ENCODE peak calls at places on chromosomes 12 and 14, in seven cellular contexts. X is body of pancreas, K is Peyer's patch, Z is testis, D is uterus, B is HCT116, Q is endothelial cell of umbilical vein. C is an unnamed sample.
A peak's percentile ranks its signal among the peaks of the same experiment; 100 is the strongest.

GRCh38 chr12:95674631-95675030 is 115.9 kb downstream of the NTN4 start:
- DNase-seq in Z (no peak), X (peak; percentile 42), Q (peak; percentile 87), K (no peak), D (no peak), B (no peak), C (no peak)

GRCh38 chr12:90250766-90251165 is 542.1 kb upstream of the ATP2B1 start:
- DNase-seq in Q (peak; percentile 47), X (peak; percentile 11), B (no peak), Z (peak; percentile 19), K (no peak), D (no peak), C (peak; percentile 43)

GRCh38 chr12:99386907-99387306 is 260.6 kb upstream of the GARIN6 start:
- DNase-seq in K (no peak), Q (no peak), D (no peak), Z (no peak), B (peak; percentile 28), X (no peak), C (no peak)

GRCh38 chr14:96274122-96274910 is 18.3 kb downstream of the BDKRB1 start:
- DNase-seq in B (no peak), X (no peak), Z (no peak), K (no peak), D (no peak), Q (no peak), C (no peak)

GRCh38 chr12:30694971-30695326 is 720 bp downstream of the IPO8 start:
- DNase-seq in B (peak; percentile 21), X (peak; percentile 58), Z (peak; percentile 57), D (peak; percentile 31), Q (peak; percentile 61), K (peak; percentile 61), C (no peak)

GRCh38 chr12:109760930-109761630 is 47.5 kb downstream of the FAM222A start:
- DNase-seq in Q (no peak), Z (no peak), B (no peak), X (peak; percentile 14), D (no peak), K (peak; percentile 40), C (no peak)

GRCh38 chr12:69828897-69829296 is 3.9 kb downstream of the MYRFL start:
- DNase-seq in Z (no peak), K (no peak), D (no peak), B (no peak), X (no peak), Q (no peak), C (no peak)

GRCh38 chr12:121713257-121714155 is 954 bp downstream of the TMEM120B start:
- DNase-seq in X (peak; percentile 17), K (no peak), Z (peak; percentile 30), D (peak; percentile 49), Q (no peak), B (no peak), C (peak; percentile 15)

GRCh38 chr14:99674064-99674650 is 9.9 kb upstream of the CYP46A1 start:
- DNase-seq in Q (no peak), X (no peak), K (no peak), Z (no peak), D (no peak), B (no peak), C (no peak)

GRCh38 chr12:90028620-90029051 is 320.0 kb upstream of the ATP2B1 start:
- DNase-seq in X (no peak), B (no peak), D (no peak), Z (no peak), K (no peak), Q (peak; percentile 69), C (no peak)

GRCh38 chr12:32753605-32754004 is 2.1 kb downstream of the YARS2 start:
- DNase-seq in D (no peak), B (no peak), Q (no peak), Z (no peak), X (no peak), K (no peak), C (no peak)

GRCh38 chr14:67623114-67623513 is 3.4 kb downstream of the ARG2 start:
- DNase-seq in K (no peak), B (no peak), Q (peak; percentile 83), X (no peak), D (no peak), Z (no peak), C (no peak)

GRCh38 chr14:24674204-24674970 is 40.4 kb upstream of the GZMB start:
- DNase-seq in Z (no peak), D (no peak), X (no peak), K (peak; percentile 77), Q (no peak), B (no peak), C (no peak)

GRCh38 chr12:905273-906076 is 44.0 kb downstream of the RAD52 start:
- DNase-seq in K (no peak), X (no peak), Z (no peak), D (no peak), Q (no peak), B (no peak), C (no peak)

GRCh38 chr14:101352567-101352966 is 208.7 kb upstream of the DIO3 start:
- DNase-seq in Q (no peak), D (peak; percentile 6), K (peak; percentile 2), X (no peak), Z (no peak), B (no peak), C (no peak)

GRCh38 chr12:40870981-40871380 is 178.7 kb downstream of the CNTN1 start:
- DNase-seq in X (no peak), Z (no peak), K (no peak), Q (no peak), D (no peak), B (no peak), C (no peak)

GRCh38 chr14:58060898-58061297 is 91.1 kb downstream of the ARMH4 start:
- DNase-seq in Q (no peak), D (no peak), Z (no peak), X (no peak), B (no peak), K (no peak), C (no peak)

GRCh38 chr12:41521872-41522379 is 333.8 kb downstream of the PDZRN4 start:
- DNase-seq in K (no peak), Z (no peak), B (no peak), Q (peak; percentile 92), X (no peak), D (no peak), C (no peak)

GRCh38 chr12:1966561-1967211 is 37.6 kb downstream of the DCP1B start:
- DNase-seq in K (no peak), Z (no peak), B (no peak), Q (no peak), X (no peak), D (no peak), C (no peak)

GRCh38 chr14:65296876-65297275 is 115.7 kb upstream of the FUT8 start:
- DNase-seq in X (no peak), B (no peak), K (no peak), Z (no peak), D (no peak), Q (no peak), C (no peak)
- TF ChIP-seq POLR2A in X (no peak), B (no peak), K (no peak), Z (no peak), D (no peak), Q (no peak), C (no peak)

GRCh38 chr14:31205681-31206535 is 1.7 kb downstream of the HECTD1 start:
- DNase-seq in Z (no peak), Q (peak; percentile 39), D (no peak), X (no peak), K (no peak), B (no peak), C (no peak)
- TF ChIP-seq POLR2A in Z (no peak), Q (no peak), D (no peak), X (no peak), K (peak; percentile 17), B (no peak), C (no peak)

DNA sequence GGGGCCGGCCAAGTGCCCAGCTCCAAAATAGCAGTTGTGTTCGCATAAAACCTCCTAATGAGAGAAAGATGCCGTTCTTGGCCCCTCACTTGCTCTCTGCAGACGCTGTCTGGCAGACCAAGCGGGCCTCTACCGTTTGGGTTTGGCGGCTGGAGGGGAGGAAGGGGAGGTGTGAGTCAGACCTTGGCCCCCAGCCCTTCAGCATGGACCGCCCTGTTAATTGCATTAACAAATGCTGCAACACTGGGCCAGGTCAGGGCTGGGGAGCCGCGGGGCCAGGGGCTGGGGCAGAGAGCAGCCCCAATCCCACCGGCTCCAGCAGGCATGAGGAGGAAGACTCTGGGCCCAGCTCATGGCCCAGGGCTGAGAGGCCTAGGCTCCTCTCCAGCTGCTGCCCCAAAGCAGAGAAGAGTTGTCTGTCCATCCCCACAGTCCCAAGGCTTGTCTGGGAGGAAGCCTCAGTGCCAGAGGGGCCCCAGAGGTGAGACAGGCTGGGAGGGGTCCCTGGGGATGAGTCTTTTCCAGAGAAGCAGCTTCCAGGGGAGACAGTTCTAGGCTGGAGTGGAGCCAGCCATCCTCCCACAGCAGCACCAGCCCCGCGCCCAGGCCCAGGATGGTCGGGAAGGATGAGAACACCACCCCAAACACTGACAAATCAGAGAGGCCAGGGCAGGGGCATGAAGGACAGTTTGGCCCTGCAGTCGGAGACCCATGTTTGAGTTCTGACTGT is 16.9 kb downstream of the LTBP2 start:
- DNase-seq in K (no peak), X (peak; percentile 37), D (peak; percentile 93), Z (peak; percentile 34), Q (peak; percentile 77), B (no peak), C (peak; percentile 96)
- TF ChIP-seq POLR2A in K (no peak), X (no peak), D (no peak), Z (no peak), Q (no peak), B (no peak), C (no peak)

GRCh38 chr14:92651106-92651792 is 97.2 kb downstream of the LGMN start:
- DNase-seq in D (no peak), B (no peak), X (no peak), Q (no peak), K (peak; percentile 83), Z (peak; percentile 51), C (peak; percentile 37)

GRCh38 chr14:92651793-92652382 is 96.5 kb downstream of the LGMN start:
- DNase-seq in Q (no peak), K (peak; percentile 79), X (no peak), B (no peak), D (no peak), Z (peak; percentile 73), C (peak; percentile 49)

GRCh38 chr14:92654206-92654901 is 94.1 kb downstream of the LGMN start:
- DNase-seq in Q (no peak), X (no peak), K (no peak), Z (no peak), B (no peak), D (no peak), C (no peak)

GRCh38 chr14:92653162-92653651 is 95.2 kb downstream of the LGMN start:
- DNase-seq in Z (no peak), Q (no peak), X (no peak), D (no peak), B (no peak), K (no peak), C (no peak)

DNA sequence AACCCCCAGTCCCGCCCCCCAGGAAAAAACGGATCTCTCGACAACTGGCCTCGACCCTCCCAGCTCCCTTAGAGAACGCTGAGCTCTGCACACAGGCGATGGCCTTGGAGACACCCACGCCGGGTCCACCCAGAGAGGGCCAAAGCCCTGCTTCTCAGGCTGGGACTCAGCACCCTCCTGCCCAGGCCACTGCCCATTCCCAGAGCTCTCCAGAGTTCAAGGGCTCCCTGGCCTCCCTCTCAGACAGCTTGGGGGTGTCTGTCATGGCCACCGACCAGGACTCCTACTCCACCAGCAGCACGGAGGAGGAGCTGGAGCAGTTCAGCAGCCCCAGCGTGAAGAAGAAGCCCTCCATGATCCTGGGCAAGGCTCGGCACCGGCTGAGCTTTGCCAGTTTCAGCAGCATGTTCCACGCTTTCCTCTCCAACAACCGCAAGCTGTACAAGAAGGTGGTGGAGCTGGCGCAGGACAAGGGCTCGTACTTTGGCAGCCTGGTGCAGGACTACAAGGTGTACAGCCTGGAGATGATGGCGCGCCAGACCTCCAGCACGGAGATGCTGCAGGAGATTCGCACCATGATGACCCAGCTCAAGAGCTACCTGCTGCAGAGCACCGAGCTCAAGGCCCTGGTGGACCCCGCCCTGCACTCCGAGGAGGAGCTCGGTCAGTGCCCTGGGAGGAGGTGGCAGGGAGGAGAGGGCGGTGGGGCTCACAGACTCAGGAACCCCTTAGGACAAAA is 95.8 kb downstream of the LGMN start:
- DNase-seq in X (no peak), Z (no peak), Q (no peak), K (no peak), D (no peak), B (no peak), C (no peak)
- TF ChIP-seq POLR2A in X (no peak), Z (no peak), Q (no peak), K (no peak), D (no peak), B (no peak), C (no peak)

C was measured in lower leg skin.